ENCODE peak calls at places on chromosomes 6 and 20, in four cellular contexts. N is astrocyte of the spinal cord, H is heart right ventricle, O is upper lobe of right lung. S is an unnamed sample.

GRCh38 chr6:34391711-34392496 is 565 bp downstream of the NUDT3 start:
- DNase-seq in N (peak), H (peak), O (peak), S (peak)

GRCh38 chr6:87907521-87907920 is 140.1 kb upstream of the SPACA1 start:
- DNase-seq in N (peak), H (no peak), O (no peak), S (no peak)

GRCh38 chr6:117448732-117449131 is 23.0 kb upstream of the ROS1 start:
- DNase-seq in N (peak), H (no peak), O (no peak), S (no peak)

GRCh38 chr20:41300383-41300782 is 17.1 kb downstream of the ZHX3 start:
- DNase-seq in N (no peak), H (no peak), O (no peak), S (no peak)

GRCh38 chr6:28252507-28252975 is 472 bp upstream of the ZKSCAN4 start:
- DNase-seq in N (no peak), H (no peak), O (no peak), S (no peak)

GRCh38 chr6:155224031-155224451 is 39.8 kb upstream of the CLDN20 start:
- DNase-seq in N (peak), H (no peak), O (no peak), S (peak)

GRCh38 chr6:155418017-155418749 is 37.5 kb downstream of the NOX3 start:
- DNase-seq in N (peak), H (peak), O (no peak), S (peak)

GRCh38 chr6:15465212-15465611 is 197.6 kb downstream of the DTNBP1 start:
- DNase-seq in N (no peak), H (no peak), O (no peak), S (no peak)

DNA sequence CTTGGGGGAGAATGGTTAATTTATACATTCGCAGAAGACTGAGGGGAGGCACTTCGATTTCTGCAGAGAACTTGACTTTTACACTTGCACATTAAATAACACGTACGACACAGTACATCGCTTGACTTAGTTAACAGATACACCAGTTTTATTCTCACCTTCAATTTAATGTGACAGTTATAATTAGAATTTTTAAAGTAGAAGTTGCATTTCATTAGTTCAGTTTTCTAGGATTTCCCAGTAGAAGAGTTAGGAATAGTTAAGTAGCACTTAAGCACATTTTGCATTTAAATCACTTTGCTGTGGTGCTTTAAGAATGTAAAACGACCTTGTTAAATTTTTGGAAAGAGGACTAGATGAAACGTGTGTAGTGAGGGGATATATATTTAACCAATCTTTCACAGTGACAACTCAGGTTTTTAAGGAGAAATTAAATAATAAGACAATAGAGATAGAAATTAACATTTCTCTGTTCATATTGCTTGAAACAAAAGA is 1.7 kb upstream of the BEND3 start:
- DNase-seq in N (no peak), H (no peak), O (no peak), S (no peak)
- H3K4me3 ChIP-seq in N (no peak), H (peak), O (peak), S (no peak)

DNA sequence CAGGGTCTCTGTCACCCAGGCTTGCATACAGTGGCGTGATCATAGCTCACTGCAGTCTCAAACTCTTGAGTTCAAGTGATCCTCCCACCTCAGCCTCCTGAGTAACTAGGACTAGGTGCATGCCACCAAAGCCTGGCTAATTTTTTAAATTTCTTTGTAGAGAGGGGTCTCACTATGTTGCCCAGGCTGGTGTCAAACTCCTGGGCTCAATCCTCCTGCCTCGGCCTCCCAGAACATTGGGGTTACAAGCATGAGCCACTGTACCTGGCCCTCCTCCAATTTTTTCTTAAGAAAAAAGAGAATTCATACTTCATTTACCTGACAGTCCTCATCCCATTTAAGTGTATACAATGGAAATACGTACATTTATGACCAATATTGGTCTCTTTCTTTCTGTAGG is 37.9 kb downstream of the E2F3 start:
- DNase-seq in N (no peak), H (no peak), O (no peak), S (no peak)
- H3K4me3 ChIP-seq in N (no peak), H (no peak), O (no peak), S (no peak)

DNA sequence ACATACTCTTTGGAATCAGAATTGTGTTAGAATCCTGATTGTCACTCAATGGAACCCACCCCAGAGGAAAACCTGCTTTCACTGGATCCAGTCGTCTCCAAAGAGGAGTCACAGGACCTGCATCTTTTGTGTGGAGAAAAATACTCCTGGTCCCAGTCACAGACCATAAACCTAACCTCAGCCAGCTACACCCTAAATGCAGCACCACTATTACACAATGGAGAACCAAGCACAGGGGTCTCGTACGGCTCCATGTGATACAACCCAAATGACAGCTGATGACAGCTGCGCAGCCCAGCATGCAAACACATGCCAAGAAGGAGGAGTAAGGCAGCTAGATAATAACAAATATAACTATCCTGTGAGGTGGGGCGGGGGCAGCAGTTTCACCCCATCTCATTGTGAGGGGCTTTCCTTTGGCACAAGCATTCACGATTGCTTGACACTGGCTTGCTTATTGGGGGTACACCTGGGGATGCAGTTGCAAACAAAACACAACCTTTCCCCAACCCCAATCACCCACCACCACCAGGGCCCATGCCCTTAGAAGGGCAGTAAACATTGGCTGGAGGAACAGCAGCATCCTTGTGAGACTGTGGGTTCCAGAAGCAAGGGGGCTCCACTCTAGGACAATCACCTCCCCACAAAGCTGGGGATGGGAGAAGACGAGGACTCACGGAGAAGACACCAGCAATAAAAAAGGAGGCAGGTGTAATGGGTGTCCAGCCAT is 51.5 kb downstream of the TRERF1 start:
- DNase-seq in N (no peak), H (no peak), O (no peak), S (no peak)
- H3K4me3 ChIP-seq in N (no peak), H (no peak), O (no peak), S (no peak)

DNA sequence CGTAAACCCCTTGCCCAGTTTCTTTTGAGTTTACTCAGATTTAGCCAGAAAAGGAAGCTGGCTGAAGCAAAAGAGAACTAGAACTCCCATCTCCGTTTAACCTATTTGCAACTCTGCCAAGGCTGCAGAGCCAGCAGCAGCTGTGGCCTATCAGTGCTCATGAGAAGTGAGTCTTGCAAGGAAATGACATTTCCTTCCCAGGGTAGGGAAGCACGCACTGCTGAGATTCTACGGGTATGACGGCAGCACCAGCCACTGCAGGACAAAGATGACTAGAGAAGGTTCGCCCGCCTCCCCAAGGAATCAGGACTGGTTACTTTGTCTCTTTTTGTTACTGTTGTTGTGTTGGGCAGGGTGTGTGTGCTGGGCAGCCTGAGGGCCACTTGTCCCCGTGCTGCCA is 47.6 kb downstream of the PPP1R3G start:
- DNase-seq in N (peak), H (peak), O (no peak), S (peak)
- H3K4me3 ChIP-seq in N (no peak), H (peak), O (peak), S (no peak)

GRCh38 chr20:4904127-4904860 is 97.0 kb downstream of the SLC23A2 start:
- DNase-seq in N (no peak), H (no peak), O (no peak), S (no peak)
- H3K4me3 ChIP-seq in N (no peak), H (no peak), O (no peak), S (no peak)

GRCh38 chr6:104940238-104940880 is 16.5 kb upstream of the LIN28B start:
- DNase-seq in N (no peak), H (no peak), O (no peak), S (no peak)
- H3K4me3 ChIP-seq in N (peak), H (peak), O (no peak), S (peak)

GRCh38 chr20:46402236-46402886 is 4.1 kb downstream of the ELMO2 start:
- DNase-seq in N (peak), H (no peak), O (no peak), S (no peak)
- H3K4me3 ChIP-seq in N (no peak), H (no peak), O (no peak), S (no peak)

S was measured in endothelial cell of umbilical vein.